ENCODE peak calls at places on chromosomes 1 and 21, in ten cellular contexts. One of them, this sample, is unnamed.

GRCh38 chr21:34835526-34835925 is 166.7 kb downstream of the CLIC6 start:
- DNase-seq in GM20000: no peak
- DNase-seq in fibroblast of mammary gland: peak; percentile 94
- DNase-seq in AG04450: no peak
- DNase-seq in astrocyte of the cerebellum: no peak
- DNase-seq in mammary epithelial cell: no peak
- DNase-seq in left lung: no peak
- DNase-seq in heart left ventricle: no peak
- DNase-seq in RWPE2: no peak
- DNase-seq in mucosa of descending colon: no peak
- DNase-seq in this sample: no peak

GRCh38 chr1:206839857-206840256 is 25.6 kb upstream of the IL20 start:
- DNase-seq in mucosa of descending colon: no peak
- DNase-seq in fibroblast of mammary gland: peak; percentile 61
- DNase-seq in GM20000: no peak
- DNase-seq in left lung: no peak
- DNase-seq in AG04450: peak; percentile 79
- DNase-seq in RWPE2: no peak
- DNase-seq in heart left ventricle: no peak
- DNase-seq in astrocyte of the cerebellum: peak; percentile 26
- DNase-seq in mammary epithelial cell: no peak
- DNase-seq in this sample: no peak

GRCh38 chr1:56506314-56506743 is 73.0 kb downstream of the PLPP3 start:
- DNase-seq in AG04450: no peak
- DNase-seq in fibroblast of mammary gland: no peak
- DNase-seq in heart left ventricle: peak; percentile 32
- DNase-seq in RWPE2: no peak
- DNase-seq in GM20000: no peak
- DNase-seq in mucosa of descending colon: peak; percentile 73
- DNase-seq in astrocyte of the cerebellum: no peak
- DNase-seq in mammary epithelial cell: no peak
- DNase-seq in left lung: peak; percentile 80
- DNase-seq in this sample: no peak

GRCh38 chr1:2803086-2803930 is 1.8 kb upstream of the TTC34 start:
- DNase-seq in GM20000: no peak
- DNase-seq in mammary epithelial cell: no peak
- DNase-seq in AG04450: no peak
- DNase-seq in heart left ventricle: no peak
- DNase-seq in RWPE2: peak; percentile 42
- DNase-seq in mucosa of descending colon: peak; percentile 19
- DNase-seq in left lung: peak; percentile 70
- DNase-seq in astrocyte of the cerebellum: no peak
- DNase-seq in fibroblast of mammary gland: no peak
- DNase-seq in this sample: peak; percentile 82

GRCh38 chr21:41876396-41876795 is 2.7 kb downstream of the PRDM15 start:
- DNase-seq in heart left ventricle: no peak
- DNase-seq in left lung: no peak
- DNase-seq in RWPE2: no peak
- DNase-seq in astrocyte of the cerebellum: no peak
- DNase-seq in fibroblast of mammary gland: no peak
- DNase-seq in GM20000: no peak
- DNase-seq in AG04450: no peak
- DNase-seq in mammary epithelial cell: no peak
- DNase-seq in mucosa of descending colon: no peak
- DNase-seq in this sample: no peak

GRCh38 chr1:99535470-99536164 is 110.3 kb upstream of the PALMD start:
- DNase-seq in fibroblast of mammary gland: peak; percentile 21
- DNase-seq in left lung: no peak
- DNase-seq in heart left ventricle: no peak
- DNase-seq in mammary epithelial cell: peak; percentile 61
- DNase-seq in mucosa of descending colon: no peak
- DNase-seq in AG04450: no peak
- DNase-seq in RWPE2: no peak
- DNase-seq in astrocyte of the cerebellum: no peak
- DNase-seq in GM20000: no peak
- DNase-seq in this sample: no peak

GRCh38 chr1:35047188-35047858 is 15.6 kb upstream of the ZMYM6 start:
- DNase-seq in heart left ventricle: no peak
- DNase-seq in astrocyte of the cerebellum: peak; percentile 64
- DNase-seq in mammary epithelial cell: peak; percentile 74
- DNase-seq in AG04450: peak; percentile 51
- DNase-seq in mucosa of descending colon: no peak
- DNase-seq in fibroblast of mammary gland: peak; percentile 95
- DNase-seq in RWPE2: no peak
- DNase-seq in left lung: no peak
- DNase-seq in GM20000: no peak
- DNase-seq in this sample: no peak

GRCh38 chr1:193211539-193211938 is 25.1 kb upstream of the B3GALT2 start:
- DNase-seq in left lung: no peak
- DNase-seq in AG04450: peak; percentile 59
- DNase-seq in RWPE2: peak; percentile 38
- DNase-seq in GM20000: peak; percentile 5
- DNase-seq in heart left ventricle: no peak
- DNase-seq in mucosa of descending colon: no peak
- DNase-seq in mammary epithelial cell: peak; percentile 89
- DNase-seq in fibroblast of mammary gland: peak; percentile 85
- DNase-seq in astrocyte of the cerebellum: peak; percentile 11
- DNase-seq in this sample: no peak

GRCh38 chr1:58848818-58849411 is 65.1 kb upstream of the JUN start:
- DNase-seq in heart left ventricle: peak; percentile 54
- DNase-seq in astrocyte of the cerebellum: peak; percentile 91
- DNase-seq in GM20000: no peak
- DNase-seq in RWPE2: peak; percentile 99
- DNase-seq in mammary epithelial cell: peak; percentile 100
- DNase-seq in left lung: peak; percentile 81
- DNase-seq in mucosa of descending colon: no peak
- DNase-seq in fibroblast of mammary gland: peak; percentile 99
- DNase-seq in AG04450: peak; percentile 91
- DNase-seq in this sample: peak; percentile 92

GRCh38 chr1:116556289-116557006 is 14.4 kb downstream of the CD58 start:
- DNase-seq in GM20000: peak; percentile 61
- DNase-seq in AG04450: no peak
- DNase-seq in RWPE2: peak; percentile 97
- DNase-seq in astrocyte of the cerebellum: peak; percentile 91
- DNase-seq in left lung: peak; percentile 63
- DNase-seq in mammary epithelial cell: peak; percentile 100
- DNase-seq in mucosa of descending colon: peak; percentile 71
- DNase-seq in fibroblast of mammary gland: peak; percentile 99
- DNase-seq in heart left ventricle: no peak
- DNase-seq in this sample: no peak

GRCh38 chr1:202168861-202169260 is 8.5 kb upstream of the PTPN7 start:
- DNase-seq in astrocyte of the cerebellum: no peak
- DNase-seq in mammary epithelial cell: no peak
- DNase-seq in fibroblast of mammary gland: no peak
- DNase-seq in heart left ventricle: no peak
- DNase-seq in AG04450: no peak
- DNase-seq in mucosa of descending colon: no peak
- DNase-seq in left lung: peak; percentile 42
- DNase-seq in GM20000: no peak
- DNase-seq in RWPE2: no peak
- DNase-seq in this sample: no peak

GRCh38 chr1:60228253-60228594 is 154.7 kb upstream of the C1orf87 start:
- DNase-seq in mucosa of descending colon: no peak
- DNase-seq in fibroblast of mammary gland: peak; percentile 36
- DNase-seq in AG04450: no peak
- DNase-seq in GM20000: no peak
- DNase-seq in mammary epithelial cell: no peak
- DNase-seq in heart left ventricle: no peak
- DNase-seq in left lung: no peak
- DNase-seq in astrocyte of the cerebellum: no peak
- DNase-seq in RWPE2: no peak
- DNase-seq in this sample: no peak

GRCh38 chr1:183070923-183071618 is 47.9 kb downstream of the LAMC1 start:
- DNase-seq in astrocyte of the cerebellum: peak; percentile 81
- DNase-seq in mammary epithelial cell: peak; percentile 82
- DNase-seq in mucosa of descending colon: no peak
- DNase-seq in AG04450: peak; percentile 72
- DNase-seq in RWPE2: no peak
- DNase-seq in GM20000: peak; percentile 68
- DNase-seq in left lung: no peak
- DNase-seq in fibroblast of mammary gland: peak; percentile 93
- DNase-seq in heart left ventricle: no peak
- DNase-seq in this sample: no peak

GRCh38 chr21:38379171-38379570 is 119.1 kb downstream of the ERG start:
- DNase-seq in AG04450: no peak
- DNase-seq in fibroblast of mammary gland: no peak
- DNase-seq in heart left ventricle: no peak
- DNase-seq in RWPE2: no peak
- DNase-seq in left lung: no peak
- DNase-seq in mammary epithelial cell: no peak
- DNase-seq in astrocyte of the cerebellum: no peak
- DNase-seq in mucosa of descending colon: no peak
- DNase-seq in GM20000: no peak
- DNase-seq in this sample: no peak

GRCh38 chr1:179779645-179780272 is 36.7 kb downstream of the FAM163A start:
- DNase-seq in RWPE2: no peak
- DNase-seq in astrocyte of the cerebellum: no peak
- DNase-seq in left lung: no peak
- DNase-seq in mammary epithelial cell: no peak
- DNase-seq in fibroblast of mammary gland: peak; percentile 3
- DNase-seq in AG04450: no peak
- DNase-seq in GM20000: no peak
- DNase-seq in heart left ventricle: no peak
- DNase-seq in mucosa of descending colon: no peak
- DNase-seq in this sample: no peak

GRCh38 chr1:150981805-150982712 is at the start of gene ANXA9:
- DNase-seq in astrocyte of the cerebellum: no peak
- DNase-seq in GM20000: no peak
- DNase-seq in left lung: no peak
- DNase-seq in heart left ventricle: no peak
- DNase-seq in AG04450: no peak
- DNase-seq in fibroblast of mammary gland: peak; percentile 31
- DNase-seq in RWPE2: no peak
- DNase-seq in mucosa of descending colon: peak; percentile 62
- DNase-seq in mammary epithelial cell: peak; percentile 27
- DNase-seq in this sample: no peak

GRCh38 chr1:114219247-114219872 is 65.7 kb upstream of the SYT6 start:
- DNase-seq in mucosa of descending colon: no peak
- DNase-seq in RWPE2: no peak
- DNase-seq in heart left ventricle: no peak
- DNase-seq in left lung: no peak
- DNase-seq in mammary epithelial cell: no peak
- DNase-seq in astrocyte of the cerebellum: no peak
- DNase-seq in GM20000: no peak
- DNase-seq in AG04450: no peak
- DNase-seq in fibroblast of mammary gland: peak; percentile 15
- DNase-seq in this sample: no peak

GRCh38 chr1:143610196-143610595 is 361.6 kb downstream of the FAM72C start:
- DNase-seq in AG04450: no peak
- DNase-seq in heart left ventricle: no peak
- DNase-seq in GM20000: no peak
- DNase-seq in mucosa of descending colon: no peak
- DNase-seq in left lung: no peak
- DNase-seq in astrocyte of the cerebellum: no peak
- DNase-seq in mammary epithelial cell: no peak
- DNase-seq in RWPE2: no peak
- DNase-seq in fibroblast of mammary gland: no peak
- DNase-seq in this sample: no peak

DNA sequence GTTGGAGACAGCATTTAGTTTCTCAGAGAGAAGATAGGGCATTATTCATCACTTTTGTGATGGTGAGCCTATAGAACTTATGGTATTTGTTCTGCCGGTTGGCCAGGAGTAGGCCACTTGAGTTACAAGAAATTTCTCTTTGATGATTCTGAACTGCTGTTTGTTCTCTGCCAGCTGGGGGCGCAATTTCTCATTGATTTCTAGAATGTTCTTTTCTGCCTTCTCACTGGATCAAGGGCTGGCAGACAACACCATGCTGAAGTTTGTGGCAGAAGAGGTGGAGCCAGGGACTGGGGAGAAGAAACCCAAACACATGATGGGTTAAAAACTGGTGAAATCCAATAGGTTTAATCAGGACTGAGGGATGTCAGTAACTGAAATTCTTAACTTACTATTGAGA is 360.6 kb downstream of the FAM72C start:
- DNase-seq in mucosa of descending colon: no peak
- DNase-seq in GM20000: no peak
- DNase-seq in RWPE2: no peak
- DNase-seq in left lung: no peak
- DNase-seq in heart left ventricle: no peak
- DNase-seq in AG04450: no peak
- DNase-seq in fibroblast of mammary gland: peak; percentile 7
- DNase-seq in astrocyte of the cerebellum: no peak
- DNase-seq in mammary epithelial cell: no peak
- DNase-seq in this sample: no peak
- TF ChIP-seq CTCF in mucosa of descending colon: no peak
- TF ChIP-seq CTCF in GM20000: no peak
- TF ChIP-seq CTCF in RWPE2: no peak
- TF ChIP-seq CTCF in left lung: no peak
- TF ChIP-seq CTCF in heart left ventricle: no peak
- TF ChIP-seq CTCF in AG04450: peak; percentile 6
- TF ChIP-seq CTCF in fibroblast of mammary gland: peak; percentile 24
- TF ChIP-seq CTCF in astrocyte of the cerebellum: no peak
- TF ChIP-seq CTCF in mammary epithelial cell: no peak
- TF ChIP-seq CTCF in this sample: no peak

GRCh38 chr1:220544901-220545303 is 17.0 kb downstream of the MARK1 start:
- DNase-seq in mucosa of descending colon: no peak
- DNase-seq in astrocyte of the cerebellum: no peak
- DNase-seq in RWPE2: no peak
- DNase-seq in GM20000: no peak
- DNase-seq in AG04450: no peak
- DNase-seq in fibroblast of mammary gland: no peak
- DNase-seq in heart left ventricle: no peak
- DNase-seq in left lung: no peak
- DNase-seq in mammary epithelial cell: no peak
- DNase-seq in this sample: no peak
- TF ChIP-seq CTCF in mucosa of descending colon: no peak
- TF ChIP-seq CTCF in astrocyte of the cerebellum: peak; percentile 22
- TF ChIP-seq CTCF in RWPE2: no peak
- TF ChIP-seq CTCF in GM20000: peak; percentile 3
- TF ChIP-seq CTCF in AG04450: peak; percentile 20
- TF ChIP-seq CTCF in fibroblast of mammary gland: peak; percentile 11
- TF ChIP-seq CTCF in heart left ventricle: no peak
- TF ChIP-seq CTCF in left lung: no peak
- TF ChIP-seq CTCF in mammary epithelial cell: peak; percentile 35
- TF ChIP-seq CTCF in this sample: peak; percentile 32

GRCh38 chr1:95309031-95309459 is 75.0 kb downstream of the RWDD3 start:
- DNase-seq in GM20000: no peak
- DNase-seq in left lung: no peak
- DNase-seq in RWPE2: no peak
- DNase-seq in mammary epithelial cell: peak; percentile 28
- DNase-seq in mucosa of descending colon: no peak
- DNase-seq in fibroblast of mammary gland: peak; percentile 50
- DNase-seq in AG04450: no peak
- DNase-seq in astrocyte of the cerebellum: peak; percentile 20
- DNase-seq in heart left ventricle: no peak
- DNase-seq in this sample: no peak
- TF ChIP-seq CTCF in GM20000: no peak
- TF ChIP-seq CTCF in left lung: no peak
- TF ChIP-seq CTCF in RWPE2: peak; percentile 68
- TF ChIP-seq CTCF in mammary epithelial cell: peak; percentile 73
- TF ChIP-seq CTCF in mucosa of descending colon: no peak
- TF ChIP-seq CTCF in fibroblast of mammary gland: peak; percentile 61
- TF ChIP-seq CTCF in AG04450: peak; percentile 53
- TF ChIP-seq CTCF in astrocyte of the cerebellum: peak; percentile 64
- TF ChIP-seq CTCF in heart left ventricle: peak; percentile 42
- TF ChIP-seq CTCF in this sample: peak; percentile 74

DNA sequence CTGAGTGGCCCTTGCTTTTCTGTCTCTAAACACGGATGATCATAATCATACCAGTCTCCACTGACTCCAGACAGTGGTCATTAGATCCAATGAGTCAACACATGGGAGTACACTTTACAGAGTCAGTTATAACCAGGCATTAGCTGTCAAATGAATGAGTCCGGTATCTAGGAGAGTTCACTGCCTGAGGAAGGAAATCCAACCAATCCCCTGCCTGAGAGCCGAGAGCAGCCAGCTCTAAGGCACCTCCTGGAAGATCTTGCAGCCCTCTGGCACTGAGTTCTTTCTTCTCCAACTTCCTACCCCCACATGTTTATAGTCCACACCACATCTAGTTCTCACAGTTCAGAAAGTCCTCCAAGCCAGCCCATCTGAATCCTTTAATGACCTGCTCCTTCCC is 29.4 kb upstream of the RBM15 start:
- DNase-seq in mucosa of descending colon: no peak
- DNase-seq in fibroblast of mammary gland: peak; percentile 91
- DNase-seq in GM20000: no peak
- DNase-seq in astrocyte of the cerebellum: no peak
- DNase-seq in AG04450: peak; percentile 56
- DNase-seq in heart left ventricle: no peak
- DNase-seq in RWPE2: no peak
- DNase-seq in mammary epithelial cell: peak; percentile 70
- DNase-seq in left lung: no peak
- DNase-seq in this sample: no peak
- TF ChIP-seq CTCF in mucosa of descending colon: no peak
- TF ChIP-seq CTCF in fibroblast of mammary gland: no peak
- TF ChIP-seq CTCF in GM20000: no peak
- TF ChIP-seq CTCF in astrocyte of the cerebellum: no peak
- TF ChIP-seq CTCF in AG04450: peak; percentile 36
- TF ChIP-seq CTCF in heart left ventricle: no peak
- TF ChIP-seq CTCF in RWPE2: no peak
- TF ChIP-seq CTCF in mammary epithelial cell: peak; percentile 1
- TF ChIP-seq CTCF in left lung: no peak
- TF ChIP-seq CTCF in this sample: no peak

This sample was measured in chondrocyte.